ENCODE peak calls at places on chromosomes 4 and X, in nine cellular contexts. P, V, J, E, L, M, B, F and G are unnamed samples.

GRCh38 chr4:3521621-3522325 is 10.4 kb downstream of the LRPAP1 start:
- DNase-seq in V (no peak), M (no peak), J (no peak), L (no peak), E (no peak), P (no peak), B (no peak), F (no peak), G (no peak)

GRCh38 chrX:95703696-95704095 is 980.9 kb upstream of the DIAPH2 start:
- DNase-seq in B (no peak), E (no peak), F (no peak), V (no peak), M (no peak), P (no peak), J (no peak), L (no peak), G (no peak)

GRCh38 chr4:121370729-121371325 is 10.0 kb downstream of the QRFPR start:
- DNase-seq in P (peak), F (peak), E (peak), J (no peak), V (peak), L (peak), B (peak), M (no peak), G (no peak)

GRCh38 chrX:39309018-39309620 is 507.9 kb downstream of the MID1IP1 start:
- DNase-seq in V (no peak), B (peak), L (no peak), F (peak), P (no peak), E (peak), M (no peak), J (no peak), G (no peak)

GRCh38 chrX:31836479-31836878 is 764.6 kb upstream of the FTHL17 start:
- DNase-seq in L (no peak), V (no peak), M (no peak), B (no peak), E (no peak), J (no peak), F (no peak), P (no peak), G (no peak)

GRCh38 chr4:18020145-18020670 is 1.3 kb downstream of the LCORL start:
- DNase-seq in J (no peak), E (no peak), F (peak), V (peak), L (peak), B (peak), M (no peak), P (peak), G (peak)

GRCh38 chr4:153643406-153644016 is 40.6 kb upstream of the TLR2 start:
- DNase-seq in J (no peak), F (no peak), L (no peak), V (peak), E (peak), P (peak), B (peak), M (peak), G (no peak)

GRCh38 chrX:786441-786881 is 155.9 kb downstream of the SHOX start:
- DNase-seq in L (no peak), J (no peak), M (no peak), V (no peak), B (no peak), P (no peak), F (no peak), E (no peak), G (no peak)